ENCODE peak calls at places on chromosomes 3 and 15, in ten cellular contexts. Z is adrenal gland, X is hepatocyte, R is IMR-90, G is cardiac muscle cell, Y is colonic mucosa, D is ovary, J is ascending aorta, L is A549, U is tibial nerve. Q is an unnamed sample. For H3K4me1, the result is how much of the 10 kb centered on the place peaks cover.

GRCh38 chr15:81848701-81849100 is 197.1 kb downstream of the MEX3B start:
- DNase-seq in X (no peak), U (no peak), J (no peak), Z (no peak), R (no peak), D (no peak), Y (no peak), L (no peak), G (no peak), Q (no peak)

GRCh38 chr3:61783993-61784718 is 222.8 kb downstream of the PTPRG start:
- DNase-seq in Z (peak), Y (no peak), U (no peak), D (no peak), L (no peak), R (peak), X (no peak), J (no peak), G (no peak), Q (no peak)

GRCh38 chr3:108131105-108131794 is 40.4 kb upstream of the CD47 start:
- DNase-seq in D (no peak), Y (no peak), X (no peak), U (no peak), R (peak), G (no peak), J (no peak), L (peak), Z (no peak), Q (no peak)

GRCh38 chr3:155313303-155313702 is 19.8 kb upstream of the STRIT1 start:
- DNase-seq in R (no peak), G (no peak), L (no peak), Z (no peak), U (no peak), J (no peak), D (no peak), X (no peak), Y (no peak), Q (no peak)

GRCh38 chr3:183411216-183411922 is 17.1 kb downstream of the MCF2L2 start:
- DNase-seq in Z (peak), R (no peak), D (no peak), X (no peak), Y (no peak), U (no peak), L (no peak), G (no peak), J (no peak), Q (no peak)

GRCh38 chr3:122246214-122246613 is 62.7 kb downstream of the CASR start:
- DNase-seq in X (no peak), L (no peak), Y (no peak), J (no peak), G (no peak), R (peak), Z (no peak), U (no peak), D (no peak), Q (no peak)

GRCh38 chr15:69760263-69760855 is 307.7 kb downstream of the RPLP1 start:
- DNase-seq in D (no peak), U (no peak), Y (no peak), Z (no peak), R (peak), X (no peak), L (no peak), J (no peak), G (no peak), Q (no peak)

GRCh38 chr3:45145681-45146614 is at the start of gene CDCP1:
- DNase-seq in Z (no peak), Y (peak), D (no peak), G (no peak), U (no peak), R (no peak), L (no peak), X (peak), J (no peak), Q (peak)

GRCh38 chr3:66499881-66500574 is 794 bp downstream of the LRIG1 start:
- DNase-seq in R (peak), G (peak), X (peak), D (peak), Z (peak), L (no peak), U (no peak), J (no peak), Y (peak), Q (peak)

GRCh38 chr3:86969500-86970189 is 21.3 kb downstream of the VGLL3 start:
- DNase-seq in J (no peak), L (peak), D (no peak), R (peak), Z (no peak), U (no peak), X (no peak), G (peak), Y (peak), Q (no peak)

GRCh38 chr3:167783781-167784180 is 48.3 kb downstream of the SERPINI1 start:
- DNase-seq in X (no peak), R (no peak), D (no peak), G (no peak), L (no peak), Z (no peak), J (no peak), Y (no peak), U (no peak), Q (no peak)

GRCh38 chr3:144930431-144930830 is 958.8 kb downstream of the DIPK2A start:
- DNase-seq in Y (no peak), J (no peak), U (no peak), G (no peak), R (no peak), X (no peak), D (no peak), Z (no peak), L (no peak), Q (no peak)

GRCh38 chr3:11095932-11096265 is 58.4 kb upstream of the HRH1 start:
- DNase-seq in J (no peak), Z (no peak), Y (no peak), R (peak), G (no peak), U (no peak), X (no peak), D (no peak), L (peak), Q (no peak)

DNA sequence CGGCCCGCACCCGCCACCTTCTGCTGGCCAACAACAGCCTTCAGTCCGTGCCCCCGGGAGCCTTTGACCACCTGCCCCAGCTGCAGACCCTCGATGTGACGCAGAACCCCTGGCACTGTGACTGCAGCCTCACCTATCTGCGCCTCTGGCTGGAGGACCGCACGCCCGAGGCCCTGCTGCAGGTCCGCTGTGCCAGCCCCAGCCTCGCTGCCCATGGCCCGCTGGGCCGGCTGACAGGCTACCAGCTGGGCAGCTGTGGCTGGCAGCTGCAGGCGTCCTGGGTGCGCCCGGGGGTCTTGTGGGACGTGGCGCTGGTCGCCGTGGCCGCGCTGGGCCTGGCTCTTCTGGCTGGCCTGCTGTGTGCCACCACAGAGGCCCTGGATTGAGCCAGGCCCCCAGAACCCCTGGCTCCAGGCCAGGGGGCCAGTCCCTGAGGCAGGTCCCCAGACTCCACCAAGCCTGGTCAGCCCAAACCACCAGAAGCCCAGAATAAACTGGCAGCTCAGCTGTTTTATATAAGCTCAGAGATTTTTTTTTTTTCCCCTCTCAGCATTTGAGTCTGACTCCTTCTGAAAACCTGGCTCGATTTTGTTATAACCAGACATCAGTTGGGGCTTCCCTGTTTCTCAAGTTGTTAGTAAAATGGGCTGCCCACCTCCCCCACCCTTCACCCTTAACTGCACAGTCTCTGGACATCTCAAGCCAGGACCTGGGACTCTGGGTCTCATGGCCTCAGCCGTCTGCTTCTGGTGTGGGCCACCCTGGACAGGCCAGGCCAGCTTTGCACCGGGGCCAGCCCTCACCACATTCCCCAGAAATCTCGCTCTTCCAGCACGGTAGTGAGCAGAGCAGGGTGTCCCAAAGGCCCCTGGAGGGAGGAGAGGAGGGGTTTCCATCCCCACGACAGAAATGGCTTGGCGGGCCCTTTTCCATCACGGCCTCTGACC is 1.6 kb downstream of the GP9 start:
- DNase-seq in J (no peak), R (no peak), Y (no peak), U (no peak), L (no peak), G (no peak), Z (no peak), X (no peak), D (no peak), Q (no peak)
- H3K4me3 ChIP-seq in J (no peak), R (no peak), Y (no peak), U (no peak), L (no peak), G (no peak), Z (no peak), X (no peak), D (no peak), Q (no peak)

GRCh38 chr3:38147434-38147833 is 9.0 kb downstream of the MYD88 start:
- DNase-seq in Z (no peak), R (no peak), L (no peak), U (no peak), D (no peak), Y (no peak), J (no peak), G (no peak), X (no peak), Q (no peak)

GRCh38 chr3:38151667-38152265 is 13.3 kb downstream of the MYD88 start:
- DNase-seq in L (peak), Y (no peak), J (no peak), Z (no peak), D (no peak), U (no peak), G (no peak), R (no peak), X (no peak), Q (peak)

GRCh38 chr3:38150780-38151528 is 12.5 kb downstream of the MYD88 start:
- DNase-seq in G (no peak), L (no peak), X (no peak), J (no peak), Y (no peak), R (no peak), Z (no peak), U (no peak), D (no peak), Q (no peak)

GRCh38 chr3:38152660-38153059 is 12.7 kb upstream of the OXSR1 start:
- DNase-seq in D (no peak), X (no peak), Z (no peak), R (no peak), J (no peak), L (no peak), G (no peak), Y (no peak), U (no peak), Q (no peak)

GRCh38 chr3:38149701-38150100 is 11.2 kb downstream of the MYD88 start:
- DNase-seq in R (no peak), Y (no peak), Z (no peak), D (no peak), G (no peak), U (no peak), X (no peak), L (no peak), J (no peak), Q (no peak)
- H3K4me1 ChIP-seq in R (under half), Y (under half), Z (under half), D (under half), G (under half), U (under half), X (under half), L (under half), J (under half), Q (under half)

DNA sequence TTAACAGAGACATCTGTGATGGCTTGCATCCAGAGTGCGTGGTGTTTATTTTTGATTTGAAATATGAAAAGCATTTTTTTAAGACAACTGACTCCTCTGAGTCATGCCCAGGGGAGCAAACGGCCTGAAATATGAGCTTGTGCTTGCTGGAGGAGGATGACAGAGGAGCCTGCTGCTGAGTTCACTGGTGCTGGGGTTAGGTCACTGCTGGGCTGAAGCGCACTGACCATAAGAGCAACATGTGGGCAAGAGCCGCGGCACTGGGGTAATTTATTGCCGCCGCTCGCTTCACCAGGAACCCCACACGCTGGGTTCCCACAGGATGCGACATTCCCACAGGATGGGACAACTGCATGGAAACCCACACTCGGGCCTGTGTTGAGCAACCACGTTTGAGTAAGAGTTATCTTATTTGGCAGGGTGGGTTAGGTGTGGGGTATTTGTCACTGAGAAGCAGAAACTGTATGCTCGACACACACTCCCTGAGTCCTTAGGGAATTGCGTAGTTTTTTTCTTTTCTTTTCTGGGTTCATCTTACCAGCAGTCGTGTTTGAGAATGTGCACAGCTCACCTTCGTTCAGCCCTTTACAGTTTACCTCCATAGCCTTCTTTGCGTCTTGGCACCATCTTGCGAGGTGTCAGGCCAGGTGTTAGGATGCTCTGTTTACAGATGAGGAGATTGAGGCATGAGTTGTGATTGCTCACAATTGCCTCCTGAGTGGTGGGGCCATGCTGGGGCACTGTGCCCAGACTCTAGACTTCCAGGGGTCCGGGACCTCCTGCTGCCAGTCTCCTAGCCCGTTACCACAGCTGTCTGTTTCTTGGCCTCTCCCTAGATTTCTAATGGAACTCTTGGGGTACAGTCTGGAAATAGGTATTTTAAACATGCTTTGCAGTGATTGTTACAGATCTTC is 60.4 kb downstream of the SMAD3 start:
- DNase-seq in Z (peak), D (peak), X (peak), L (peak), R (peak), J (peak), Y (no peak), U (peak), G (no peak), Q (peak)
- H3K4me3 ChIP-seq in Z (no peak), D (no peak), X (no peak), L (peak), R (peak), J (no peak), Y (no peak), U (no peak), G (no peak), Q (no peak)

GRCh38 chr3:177824190-177824786 is 627.0 kb upstream of the TBL1XR1 start:
- DNase-seq in G (no peak), D (peak), X (peak), Z (peak), U (peak), R (peak), L (peak), Y (peak), J (peak), Q (peak)
- H3K4me1 ChIP-seq in G (under half), D (under half), X (under half), Z (under half), U (under half), R (under half), L (half or more), Y (under half), J (under half), Q (half or more)

DNA sequence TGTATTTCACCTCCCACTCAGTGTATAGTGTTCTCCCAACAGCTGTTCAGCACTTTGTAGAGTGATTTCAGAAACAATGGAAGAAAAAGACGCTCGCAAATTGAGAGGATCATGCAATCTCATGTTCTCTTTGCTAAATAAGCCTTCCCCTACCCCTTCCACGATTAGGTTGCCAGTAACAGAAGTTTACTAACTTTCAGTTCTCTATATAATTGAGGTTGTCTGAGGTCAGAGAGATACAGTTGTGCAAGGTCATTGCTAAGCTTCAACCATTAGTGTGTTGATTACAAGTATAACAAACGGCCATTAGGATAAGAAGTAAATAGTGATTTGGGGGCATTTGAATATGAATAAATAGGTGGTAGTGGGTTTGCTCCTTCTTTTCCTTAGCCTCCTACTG is 99.6 kb downstream of the TUSC7 start:
- DNase-seq in Z (no peak), R (no peak), J (no peak), Y (no peak), L (no peak), X (no peak), U (no peak), D (no peak), G (no peak), Q (no peak)
- H3K4me3 ChIP-seq in Z (no peak), R (no peak), J (no peak), Y (no peak), L (no peak), X (no peak), U (no peak), D (no peak), G (no peak), Q (no peak)

GRCh38 chr15:72180771-72181324 is 16.7 kb downstream of the GRAMD2A start:
- DNase-seq in J (no peak), R (no peak), L (no peak), Z (no peak), G (no peak), D (no peak), Y (no peak), X (no peak), U (no peak), Q (no peak)

GRCh38 chr15:72176743-72177142 is 20.8 kb downstream of the GRAMD2A start:
- DNase-seq in Z (no peak), G (no peak), J (no peak), L (no peak), R (no peak), U (no peak), X (no peak), D (no peak), Y (no peak), Q (no peak)

GRCh38 chr15:72176155-72176554 is 21.4 kb downstream of the GRAMD2A start:
- DNase-seq in U (no peak), D (peak), R (no peak), G (no peak), J (no peak), Z (no peak), X (no peak), Y (no peak), L (no peak), Q (no peak)

GRCh38 chr15:72179950-72180581 is 17.5 kb downstream of the GRAMD2A start:
- DNase-seq in X (no peak), G (no peak), Y (no peak), Z (no peak), U (peak), L (peak), R (no peak), J (no peak), D (no peak), Q (no peak)

DNA sequence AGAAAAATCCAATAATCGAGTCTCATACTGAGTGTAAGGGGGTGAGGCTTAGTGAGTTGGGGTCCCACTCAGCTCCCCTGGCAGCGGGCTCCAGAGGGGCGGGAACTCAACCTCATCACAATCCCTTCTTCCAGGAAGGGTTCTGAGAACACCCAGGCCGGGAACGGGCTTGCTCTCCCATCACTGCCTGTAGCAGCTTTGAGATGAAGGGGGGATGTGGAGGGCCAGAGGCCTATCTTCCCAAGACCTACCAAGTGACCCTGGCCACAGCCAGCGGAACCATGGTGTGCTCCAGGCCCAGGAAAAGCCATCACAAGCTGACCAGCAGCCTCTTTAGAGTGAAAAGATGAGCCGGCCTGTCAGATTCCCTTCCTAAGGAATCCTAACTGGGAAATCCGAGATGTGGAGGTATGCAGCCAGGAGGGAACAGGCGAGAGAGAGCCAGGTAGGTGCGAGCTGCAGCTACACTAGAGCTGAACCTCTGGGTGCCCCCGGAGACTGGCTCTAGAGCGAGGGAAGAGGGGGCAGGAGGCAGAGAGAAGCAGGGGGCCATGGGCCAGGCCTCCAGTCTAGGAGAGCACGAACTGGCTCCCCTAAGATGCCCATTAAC is 18.5 kb downstream of the GRAMD2A start:
- DNase-seq in J (no peak), R (no peak), X (no peak), Y (no peak), G (no peak), D (no peak), Z (no peak), L (no peak), U (no peak), Q (no peak)
- H3K4me1 ChIP-seq in J (under half), R (under half), X (under half), Y (under half), G (under half), D (under half), Z (under half), L (under half), U (under half), Q (under half)

GRCh38 chr3:32467333-32468070 is 35.1 kb downstream of the CMTM6 start:
- DNase-seq in J (no peak), R (peak), X (peak), Y (peak), Z (peak), L (peak), G (peak), U (peak), D (peak), Q (peak)
- H3K4me3 ChIP-seq in J (peak), R (no peak), X (no peak), Y (peak), Z (no peak), L (no peak), G (no peak), U (no peak), D (peak), Q (peak)

DNA sequence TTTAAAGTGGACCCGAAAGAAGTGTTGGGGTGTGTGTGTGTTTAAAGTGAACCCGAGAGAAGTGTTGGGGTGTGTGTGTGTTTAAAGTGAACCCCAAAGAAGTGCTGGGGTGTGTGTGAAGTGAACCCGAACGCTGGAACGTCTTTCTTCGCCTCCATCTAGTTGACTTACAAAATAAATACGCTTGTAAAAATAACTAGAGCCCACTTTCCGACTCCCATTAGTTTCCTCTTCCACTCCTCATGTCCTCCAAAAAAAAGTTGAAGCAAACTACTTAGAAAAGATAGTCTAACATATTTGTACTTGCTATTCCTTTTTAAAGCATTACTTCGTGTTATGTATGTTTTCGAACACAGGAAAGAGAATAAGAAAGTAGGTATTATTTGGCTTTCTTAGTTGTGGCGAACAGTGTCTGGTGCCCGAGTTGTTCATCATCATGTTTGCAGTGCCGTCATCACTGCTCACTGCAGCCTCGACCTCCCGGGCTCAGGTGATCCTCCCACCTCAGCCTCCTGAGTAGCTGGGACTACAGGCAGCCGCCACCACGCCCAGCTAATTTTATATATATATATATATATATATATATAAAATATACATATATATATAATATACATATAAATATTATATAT is 1.1 kb downstream of the LRCH3 start:
- DNase-seq in U (no peak), X (no peak), R (no peak), Y (peak), Z (no peak), G (no peak), L (no peak), D (no peak), J (no peak), Q (no peak)
- H3K4me1 ChIP-seq in U (under half), X (under half), R (under half), Y (under half), Z (under half), G (under half), L (under half), D (under half), J (under half), Q (under half)